ENCODE peak calls at places on chromosomes 6 and 20, in eight cellular contexts. A, Y, L, S, T, K, I and N are unnamed samples.

GRCh38 chr6:37171141-37171969 is 1.4 kb downstream of the PIM1 start:
- DNase-seq in A (peak; percentile 19), Y (no peak), L (peak; percentile 36), S (no peak), T (peak; percentile 53), K (peak; percentile 34), I (peak; percentile 41), N (peak; percentile 55)

GRCh38 chr20:41406896-41407444 is 40.4 kb upstream of the EMILIN3 start:
- DNase-seq in A (no peak), Y (no peak), L (no peak), S (no peak), T (no peak), K (no peak), I (no peak), N (no peak)

GRCh38 chr20:54026300-54027064 is 43.9 kb downstream of the BCAS1 start:
- DNase-seq in A (no peak), Y (no peak), L (no peak), S (no peak), T (no peak), K (no peak), I (no peak), N (no peak)

GRCh38 chr6:111580826-111581505 is 24.7 kb downstream of the TRAF3IP2 start:
- DNase-seq in A (no peak), Y (no peak), L (peak; percentile 45), S (no peak), T (no peak), K (no peak), I (no peak), N (no peak)

GRCh38 chr6:7542878-7543394 is 1.5 kb downstream of the DSP start:
- DNase-seq in A (peak; percentile 93), Y (no peak), L (peak; percentile 86), S (peak; percentile 93), T (peak; percentile 68), K (peak; percentile 84), I (no peak), N (peak; percentile 66)

GRCh38 chr20:3188823-3189413 is 15.6 kb downstream of the DDRGK1 start:
- DNase-seq in A (no peak), Y (no peak), L (no peak), S (no peak), T (no peak), K (no peak), I (no peak), N (no peak)

GRCh38 chr6:83057705-83058321 is 7.8 kb downstream of the UBE3D start:
- DNase-seq in A (peak; percentile 30), Y (no peak), L (peak; percentile 72), S (peak; percentile 42), T (peak; percentile 19), K (peak; percentile 67), I (no peak), N (no peak)

GRCh38 chr6:70370496-70370895 is 42.8 kb upstream of the FAM135A start:
- DNase-seq in A (no peak), Y (no peak), L (no peak), S (no peak), T (no peak), K (no peak), I (no peak), N (no peak)

GRCh38 chr20:57263767-57264150 is 2.7 kb downstream of the BMP7 start:
- DNase-seq in A (no peak), Y (no peak), L (no peak), S (no peak), T (no peak), K (no peak), I (no peak), N (no peak)

GRCh38 chr20:57266251-57267157 is at the start of gene BMP7:
- DNase-seq in A (no peak), Y (no peak), L (peak; percentile 82), S (no peak), T (no peak), K (no peak), I (no peak), N (no peak)

GRCh38 chr20:57264151-57264792 is 2.2 kb downstream of the BMP7 start:
- DNase-seq in A (no peak), Y (no peak), L (peak; percentile 47), S (peak; percentile 69), T (no peak), K (no peak), I (no peak), N (peak; percentile 24)

GRCh38 chr20:57265649-57266250 is 691 bp downstream of the BMP7 start:
- DNase-seq in A (no peak), Y (no peak), L (peak; percentile 57), S (no peak), T (no peak), K (no peak), I (no peak), N (no peak)

DNA sequence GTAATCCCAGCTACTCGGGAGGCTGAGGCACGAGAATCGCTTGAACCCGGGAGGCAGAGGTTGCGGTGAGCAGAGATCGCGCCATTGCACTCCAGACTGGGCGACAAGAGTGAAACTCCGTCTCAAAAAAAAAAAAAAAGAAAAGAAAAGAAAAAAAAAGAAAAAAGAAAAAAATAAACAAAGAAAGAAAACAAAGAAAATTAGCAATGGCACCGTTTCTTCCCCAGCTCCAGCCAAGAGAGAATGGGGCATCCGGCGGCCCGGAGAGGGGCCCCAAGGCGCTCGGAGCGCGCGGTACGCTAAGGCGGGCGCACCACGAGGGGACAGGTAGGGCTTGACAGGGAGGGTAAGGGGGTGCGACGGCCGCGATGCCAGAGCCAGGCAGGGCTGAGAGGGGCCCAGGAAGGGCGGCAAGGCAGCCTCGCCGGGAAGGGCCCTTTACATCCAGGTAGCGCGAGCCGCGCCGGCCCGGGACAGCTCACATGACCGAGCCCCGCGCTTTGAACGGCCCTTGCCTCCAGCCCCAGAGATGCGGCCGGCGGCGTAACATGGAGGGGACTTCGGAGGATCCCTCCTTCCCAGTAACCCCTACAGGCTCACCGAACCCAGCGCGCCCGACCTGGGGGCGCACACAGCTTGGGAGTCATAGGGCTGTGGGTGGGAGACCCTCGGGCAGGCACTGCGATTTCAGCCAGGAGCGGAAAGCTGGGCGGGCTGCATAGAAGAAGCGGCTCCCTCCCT is 1.4 kb downstream of the BMP7 start:
- DNase-seq in A (no peak), Y (no peak), L (peak; percentile 71), S (no peak), T (no peak), K (no peak), I (no peak), N (no peak)
- H3K27me3 ChIP-seq in A (no peaks in the 10 kb centered on the region), Y (no peaks in the 10 kb centered on the region), L (peaks cover 85% of the 10 kb centered on the region), S (peaks cover 38% of the 10 kb centered on the region), T (peaks cover 84% of the 10 kb centered on the region), K (peaks cover 98% of the 10 kb centered on the region), I (no peaks in the 10 kb centered on the region), N (peaks cover 98% of the 10 kb centered on the region)

GRCh38 chr6:17968081-17968518 is 19.3 kb downstream of the KIF13A start:
- DNase-seq in A (no peak), Y (no peak), L (no peak), S (no peak), T (no peak), K (peak; percentile 69), I (no peak), N (no peak)

GRCh38 chr6:17968876-17969275 is 18.6 kb downstream of the KIF13A start:
- DNase-seq in A (no peak), Y (no peak), L (no peak), S (no peak), T (no peak), K (no peak), I (no peak), N (no peak)

GRCh38 chr6:17965397-17965796 is 22.0 kb downstream of the KIF13A start:
- DNase-seq in A (no peak), Y (no peak), L (no peak), S (no peak), T (no peak), K (no peak), I (no peak), N (no peak)

GRCh38 chr6:17966451-17966850 is 21.0 kb downstream of the KIF13A start:
- DNase-seq in A (no peak), Y (no peak), L (no peak), S (no peak), T (no peak), K (no peak), I (no peak), N (no peak)

GRCh38 chr6:17967668-17968067 is 19.8 kb downstream of the KIF13A start:
- DNase-seq in A (no peak), Y (no peak), L (no peak), S (no peak), T (no peak), K (no peak), I (no peak), N (no peak)
- H3K4me1 ChIP-seq in A (peaks cover 8% of the 10 kb centered on the region), Y (peaks cover 19% of the 10 kb centered on the region), L (peaks cover 19% of the 10 kb centered on the region), S (no peaks in the 10 kb centered on the region), T (peaks cover 77% of the 10 kb centered on the region), K (peaks cover 33% of the 10 kb centered on the region), I (peaks cover 3% of the 10 kb centered on the region), N (peaks cover 96% of the 10 kb centered on the region)

DNA sequence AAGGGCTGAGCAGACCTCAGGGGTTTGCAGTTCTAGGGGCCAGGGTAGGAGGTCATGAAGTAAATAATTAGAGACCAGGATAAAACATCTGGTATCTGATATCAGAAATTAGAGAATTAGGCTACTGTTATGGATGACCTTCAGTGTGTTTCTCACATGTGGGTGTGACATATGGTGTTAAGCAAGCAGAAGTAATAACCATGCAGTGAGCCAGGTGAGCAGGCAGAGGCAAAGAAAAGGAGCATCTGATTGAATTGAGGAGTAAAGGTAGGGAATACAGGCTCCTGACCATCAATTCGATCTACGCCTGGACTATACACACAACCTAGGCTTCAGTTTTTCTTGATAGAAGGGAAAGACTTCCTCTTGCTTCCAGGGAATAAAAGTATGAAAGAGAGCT is 34.7 kb upstream of the MAP3K7 start:
- DNase-seq in A (no peak), Y (no peak), L (no peak), S (no peak), T (no peak), K (no peak), I (no peak), N (no peak)
- H3K27me3 ChIP-seq in A (no peaks in the 10 kb centered on the region), Y (no peaks in the 10 kb centered on the region), L (no peaks in the 10 kb centered on the region), S (no peaks in the 10 kb centered on the region), T (peaks cover 15% of the 10 kb centered on the region), K (peaks cover 24% of the 10 kb centered on the region), I (peaks cover 20% of the 10 kb centered on the region), N (peaks cover 59% of the 10 kb centered on the region)

GRCh38 chr6:11426571-11426970 is 111.0 kb upstream of the TMEM170B start:
- DNase-seq in A (no peak), Y (no peak), L (no peak), S (no peak), T (no peak), K (no peak), I (no peak), N (no peak)

GRCh38 chr6:11425876-11426275 is 111.7 kb upstream of the TMEM170B start:
- DNase-seq in A (no peak), Y (no peak), L (no peak), S (no peak), T (no peak), K (no peak), I (no peak), N (no peak)

GRCh38 chr6:11428351-11428750 is 109.2 kb upstream of the TMEM170B start:
- DNase-seq in A (no peak), Y (no peak), L (no peak), S (no peak), T (no peak), K (no peak), I (no peak), N (no peak)

GRCh38 chr6:11427827-11428245 is 109.7 kb upstream of the TMEM170B start:
- DNase-seq in A (no peak), Y (no peak), L (no peak), S (peak; percentile 55), T (no peak), K (peak; percentile 69), I (no peak), N (no peak)

DNA sequence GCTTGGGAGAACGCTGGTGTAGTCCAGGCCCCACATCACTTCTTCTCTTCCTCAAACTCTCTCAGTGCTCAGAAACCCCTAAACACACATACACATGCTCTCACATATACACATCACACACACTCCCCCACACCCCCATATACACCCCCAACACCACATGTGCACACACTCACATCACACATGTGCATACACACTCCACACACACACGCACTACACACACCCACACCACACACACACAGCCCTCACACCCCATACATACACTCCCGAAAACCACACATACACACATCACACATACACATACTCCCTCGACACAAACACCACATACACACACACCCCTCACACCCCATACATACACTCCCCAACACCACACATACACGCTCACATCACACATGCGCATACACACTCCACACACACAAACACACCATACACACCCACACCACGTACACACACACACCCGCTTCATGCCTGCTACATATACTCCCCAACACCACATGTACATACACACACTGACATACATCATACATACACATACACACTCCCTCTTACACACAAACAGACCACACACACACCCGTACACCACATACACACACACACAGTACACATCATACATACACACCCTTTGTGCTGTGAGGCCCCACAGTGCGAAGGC is 110.3 kb upstream of the TMEM170B start:
- DNase-seq in A (no peak), Y (no peak), L (no peak), S (no peak), T (no peak), K (no peak), I (no peak), N (no peak)
- H3K4me1 ChIP-seq in A (no peaks in the 10 kb centered on the region), Y (peaks cover 40% of the 10 kb centered on the region), L (peaks cover 23% of the 10 kb centered on the region), S (peaks cover 92% of the 10 kb centered on the region), T (peaks cover 45% of the 10 kb centered on the region), K (peaks cover 74% of the 10 kb centered on the region), I (peaks cover 10% of the 10 kb centered on the region), N (peaks cover 60% of the 10 kb centered on the region)